ENCODE peak calls at places on chromosome 21, in seven cellular contexts. W is A549, J is GM12878, H is HCT116, I is endothelial cell of umbilical vein, U is H1, R is HepG2. B is an unnamed sample.

GRCh38 chr21:38955495-38955894 is 149.8 kb downstream of the ETS2 start:
- DNase-seq in U (no peak), J (no peak), I (no peak), W (no peak), H (no peak), R (no peak), B (no peak)

GRCh38 chr21:26909972-26910371 is 56.9 kb downstream of the ADAMTS5 start:
- DNase-seq in R (no peak), U (peak), J (no peak), H (no peak), I (no peak), W (no peak), B (no peak)

GRCh38 chr21:45322960-45323461 is 35.3 kb upstream of the POFUT2 start:
- DNase-seq in H (no peak), I (no peak), W (peak), U (no peak), R (no peak), J (no peak), B (no peak)

GRCh38 chr21:25607151-25607811 is at the start of gene MRPL39:
- DNase-seq in W (peak), U (peak), R (peak), H (peak), I (peak), J (peak), B (peak)

GRCh38 chr21:15761508-15762100 is 31.8 kb downstream of the USP25 start:
- DNase-seq in R (peak), J (no peak), I (no peak), U (no peak), H (no peak), W (no peak), B (no peak)

GRCh38 chr21:38527737-38528136 is 29.5 kb upstream of the ERG start:
- DNase-seq in W (no peak), R (no peak), H (no peak), I (no peak), U (no peak), J (no peak), B (no peak)

GRCh38 chr21:19547951-19548635 is 1144.5 kb upstream of the TMPRSS15 start:
- DNase-seq in J (no peak), U (no peak), R (no peak), W (no peak), I (no peak), H (no peak), B (no peak)

GRCh38 chr21:37829043-37829442 is 87.2 kb downstream of the KCNJ6 start:
- DNase-seq in H (no peak), U (no peak), I (no peak), W (no peak), J (no peak), R (no peak), B (no peak)

GRCh38 chr21:33071878-33072306 is 2.0 kb downstream of the OLIG1 start:
- DNase-seq in J (no peak), W (no peak), I (peak), R (no peak), H (no peak), U (peak), B (no peak)

GRCh38 chr21:37565530-37566223 is 199.1 kb downstream of the DYRK1A start:
- DNase-seq in W (no peak), H (no peak), J (no peak), U (peak), R (peak), I (no peak), B (no peak)

GRCh38 chr21:34968414-34969333 is 80.4 kb downstream of the RUNX1 start:
- DNase-seq in R (peak), U (no peak), J (no peak), H (no peak), W (no peak), I (no peak), B (no peak)

GRCh38 chr21:38840456-38841129 is 34.9 kb downstream of the ETS2 start:
- DNase-seq in H (no peak), W (no peak), I (no peak), U (no peak), R (no peak), J (no peak), B (no peak)

GRCh38 chr21:39014751-39015150 is 168.5 kb downstream of the PSMG1 start:
- DNase-seq in J (no peak), W (no peak), R (no peak), H (no peak), I (no peak), U (no peak), B (no peak)

GRCh38 chr21:46617267-46618051 is 12.6 kb upstream of the S100B start:
- DNase-seq in U (no peak), I (peak), J (no peak), R (no peak), H (no peak), W (no peak), B (no peak)

GRCh38 chr21:31236528-31236927 is 107.5 kb downstream of the TIAM1 start:
- DNase-seq in I (no peak), U (no peak), J (no peak), R (no peak), W (no peak), H (no peak), B (no peak)

GRCh38 chr21:41991659-41992058 is 18.5 kb downstream of the ZBTB21 start:
- DNase-seq in H (no peak), W (no peak), I (no peak), U (no peak), R (no peak), J (no peak), B (no peak)

GRCh38 chr21:33403786-33404571 is 766 bp downstream of the IFNGR2 start:
- DNase-seq in J (no peak), H (no peak), R (peak), I (peak), W (no peak), U (peak), B (peak)

GRCh38 chr21:45280178-45280821 is 7.4 kb downstream of the POFUT2 start:
- DNase-seq in J (no peak), U (no peak), H (no peak), R (no peak), I (no peak), W (no peak), B (no peak)

GRCh38 chr21:33367309-33367973 is 35.8 kb upstream of the IFNGR2 start:
- DNase-seq in U (no peak), R (no peak), I (no peak), J (no peak), W (no peak), H (no peak), B (no peak)

GRCh38 chr21:26964379-26964778 is 2.5 kb downstream of the ADAMTS5 start:
- DNase-seq in J (no peak), W (no peak), I (no peak), R (no peak), H (no peak), U (no peak), B (no peak)

GRCh38 chr21:36551731-36552457 is 72.0 kb upstream of the CLDN14 start:
- DNase-seq in U (peak), J (no peak), I (no peak), H (no peak), W (no peak), R (no peak), B (no peak)
- TF ChIP-seq MAX in U (no peak), J (no peak), I (no peak), H (no peak), W (no peak), R (no peak), B (no peak)

GRCh38 chr21:43340491-43341348 is 86.2 kb downstream of the SIK1 start:
- DNase-seq in R (no peak), I (peak), U (no peak), H (peak), W (peak), J (no peak), B (no peak)
- H3K27ac ChIP-seq in R (no peak), I (peak), U (no peak), H (peak), W (peak), J (no peak), B (no peak)

GRCh38 chr21:21029159-21029558 is 30.9 kb downstream of the NCAM2 start:
- DNase-seq in J (no peak), I (no peak), W (no peak), R (no peak), U (no peak), H (no peak), B (no peak)
- H3K4me3 ChIP-seq in J (no peak), I (no peak), W (no peak), R (no peak), U (no peak), H (no peak), B (no peak)

GRCh38 chr21:28865488-28866186 is 127.0 kb downstream of the LTN1 start:
- DNase-seq in R (no peak), U (no peak), H (no peak), J (no peak), W (no peak), I (no peak), B (no peak)
- TF ChIP-seq MAX in R (no peak), U (no peak), H (no peak), J (no peak), W (no peak), I (no peak), B (no peak)

DNA sequence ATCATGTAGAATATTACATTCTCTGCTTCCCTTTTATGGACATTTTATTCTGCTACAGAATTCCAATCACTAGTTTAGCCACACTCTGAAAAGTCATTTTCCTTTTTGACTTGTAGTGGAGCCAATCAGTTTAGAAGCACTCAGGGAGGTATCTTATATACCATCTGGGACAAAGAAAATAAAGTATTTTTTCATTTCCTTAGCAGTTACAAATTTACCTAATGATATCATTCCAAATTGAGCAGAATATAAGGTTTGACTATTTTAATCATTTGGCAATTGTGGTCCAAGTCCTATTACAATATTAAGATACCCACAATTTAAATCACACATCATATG is 170.6 kb downstream of the LTN1 start:
- DNase-seq in U (no peak), I (peak), H (no peak), R (no peak), W (no peak), J (no peak), B (no peak)
- H3K27ac ChIP-seq in U (no peak), I (peak), H (no peak), R (no peak), W (no peak), J (no peak), B (peak)